ENCODE peak calls at places on chromosomes 13 and 19, in six cellular contexts. E is endothelial cell of umbilical vein, C is GM12878, K is A549, U is K562, D is HepG2. J is an unnamed sample.

GRCh38 chr13:33817513-33817842 is 471 bp upstream of the RFC3 start:
- DNase-seq in U (no peak), E (no peak), D (no peak), C (no peak), K (no peak), J (no peak)

GRCh38 chr19:29672933-29673336 is 7.7 kb downstream of the PLEKHF1 start:
- DNase-seq in K (no peak), U (no peak), D (no peak), E (no peak), C (peak), J (no peak)

GRCh38 chr13:91986771-91987515 is 588.5 kb downstream of the GPC5 start:
- DNase-seq in E (no peak), C (no peak), K (no peak), U (no peak), D (no peak), J (no peak)

GRCh38 chr13:99421758-99422555 is 79.3 kb upstream of the TM9SF2 start:
- DNase-seq in D (no peak), E (no peak), K (no peak), C (no peak), U (no peak), J (peak)

GRCh38 chr13:52706074-52706473 is 33.5 kb downstream of the CNMD start:
- DNase-seq in E (no peak), D (no peak), K (no peak), C (no peak), U (no peak), J (no peak)

GRCh38 chr19:48194041-48194871 is 23.8 kb downstream of the ZSWIM9 start:
- DNase-seq in K (no peak), D (peak), E (no peak), U (peak), C (no peak), J (peak)

GRCh38 chr19:3378352-3379146 is 12.2 kb downstream of the NFIC start:
- DNase-seq in U (peak), K (no peak), E (no peak), C (no peak), D (no peak), J (no peak)

GRCh38 chr19:16945364-16945714 is 56.5 kb downstream of the F2RL3 start:
- DNase-seq in E (no peak), K (no peak), U (no peak), C (no peak), D (no peak), J (no peak)

GRCh38 chr19:56477429-56478338 is 539 bp upstream of the ZNF667 start:
- DNase-seq in C (no peak), D (no peak), K (no peak), E (peak), U (peak), J (no peak)

GRCh38 chr13:23679214-23679613 is 109.0 kb downstream of the TNFRSF19 start:
- DNase-seq in U (no peak), E (no peak), D (no peak), C (no peak), K (peak), J (no peak)

GRCh38 chr19:21835429-21835809 is 563 bp downstream of the ZNF43 start:
- DNase-seq in K (no peak), U (no peak), D (no peak), C (no peak), E (no peak), J (no peak)

GRCh38 chr19:47696635-47697034 is 16.6 kb upstream of the EHD2 start:
- DNase-seq in C (no peak), K (no peak), D (no peak), E (no peak), U (no peak), J (no peak)

GRCh38 chr19:38657633-38658222 is 10.3 kb downstream of the ACTN4 start:
- DNase-seq in K (peak), D (no peak), U (no peak), C (no peak), E (peak), J (no peak)

GRCh38 chr19:19224150-19224851 is 12.5 kb downstream of the NCAN start:
- DNase-seq in C (no peak), K (no peak), E (no peak), U (no peak), D (no peak), J (no peak)
- H3K4me3 ChIP-seq in C (no peak), K (peak), E (no peak), U (peak), D (no peak), J (no peak)

GRCh38 chr13:44619651-44620050 is 43.5 kb upstream of the TSC22D1 start:
- DNase-seq in U (no peak), C (no peak), K (no peak), E (no peak), D (no peak), J (no peak)
- TF ChIP-seq MYC in U (no peak), C (no peak), K (no peak), E (no peak), D (no peak), J (no peak)

GRCh38 chr13:30872685-30873443 is 33.2 kb upstream of the MEDAG start:
- DNase-seq in D (peak), C (no peak), E (peak), U (no peak), K (no peak), J (peak)
- H3K4me3 ChIP-seq in D (no peak), C (no peak), E (no peak), U (no peak), K (no peak), J (no peak)

DNA sequence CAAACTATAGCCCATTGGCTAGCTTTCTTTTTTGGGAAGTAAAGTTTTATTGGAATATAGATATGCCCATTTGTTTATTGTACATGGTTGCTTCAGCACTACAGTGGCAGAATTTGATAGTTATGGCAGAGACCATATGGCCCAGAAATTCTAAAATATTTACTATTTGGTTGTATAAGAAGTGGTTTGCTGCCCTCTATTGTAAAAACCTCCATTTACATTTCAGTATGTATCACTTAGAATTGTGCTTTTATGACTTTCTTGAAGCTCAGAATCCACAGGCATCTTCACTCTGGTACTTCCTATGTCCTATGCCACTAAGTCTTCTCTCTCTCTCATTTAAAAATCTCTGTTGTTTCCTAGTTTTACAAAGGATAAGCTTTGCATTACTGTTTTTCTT is 37.7 kb downstream of the DLEU7 start:
- DNase-seq in K (peak), U (no peak), E (no peak), D (peak), C (no peak), J (peak)
- TF ChIP-seq MYC in K (no peak), U (no peak), E (no peak), D (no peak), C (no peak), J (no peak)

GRCh38 chr19:36257512-36257876 is 42.6 kb downstream of the ZNF146 start:
- DNase-seq in D (no peak), U (no peak), E (peak), K (no peak), C (no peak), J (no peak)
- H3K4me3 ChIP-seq in D (no peak), U (no peak), E (no peak), K (no peak), C (no peak), J (no peak)

J was measured in NB4.